ENCODE peak calls at places on chromosomes 7 and 10, in seven cellular contexts. One of them, this sample, is unnamed.

GRCh38 chr10:122703483-122704448 is 4.1 kb upstream of the C10orf120 start:
- DNase-seq in Panc1: peak
- DNase-seq in transverse colon: peak
- DNase-seq in HCT116: peak
- DNase-seq in stomach: peak
- DNase-seq in spleen: peak
- DNase-seq in esophagus muscularis mucosa: no peak
- DNase-seq in this sample: peak

GRCh38 chr7:24831240-24831639 is 74.0 kb upstream of the GSDME start:
- DNase-seq in transverse colon: no peak
- DNase-seq in HCT116: no peak
- DNase-seq in Panc1: no peak
- DNase-seq in spleen: no peak
- DNase-seq in esophagus muscularis mucosa: no peak
- DNase-seq in stomach: no peak
- DNase-seq in this sample: no peak

GRCh38 chr10:1109795-1110673 is 53.8 kb downstream of the WDR37 start:
- DNase-seq in spleen: peak
- DNase-seq in HCT116: peak
- DNase-seq in esophagus muscularis mucosa: no peak
- DNase-seq in Panc1: peak
- DNase-seq in transverse colon: peak
- DNase-seq in stomach: peak
- DNase-seq in this sample: peak

GRCh38 chr10:101112799-101113594 is 18.1 kb upstream of the TLX1 start:
- DNase-seq in transverse colon: no peak
- DNase-seq in Panc1: no peak
- DNase-seq in esophagus muscularis mucosa: no peak
- DNase-seq in stomach: no peak
- DNase-seq in spleen: peak
- DNase-seq in HCT116: no peak
- DNase-seq in this sample: no peak

GRCh38 chr7:131174391-131174790 is 153.3 kb upstream of the MKLN1 start:
- DNase-seq in HCT116: no peak
- DNase-seq in stomach: no peak
- DNase-seq in spleen: no peak
- DNase-seq in esophagus muscularis mucosa: no peak
- DNase-seq in transverse colon: no peak
- DNase-seq in Panc1: no peak
- DNase-seq in this sample: no peak

GRCh38 chr10:52801951-52802350 is 29.4 kb upstream of the MBL2 start:
- DNase-seq in spleen: no peak
- DNase-seq in HCT116: no peak
- DNase-seq in transverse colon: no peak
- DNase-seq in Panc1: no peak
- DNase-seq in esophagus muscularis mucosa: no peak
- DNase-seq in stomach: no peak
- DNase-seq in this sample: no peak

GRCh38 chr10:60942604-60943269 is 1.2 kb downstream of the RHOBTB1 start:
- DNase-seq in stomach: peak
- DNase-seq in esophagus muscularis mucosa: no peak
- DNase-seq in Panc1: no peak
- DNase-seq in HCT116: no peak
- DNase-seq in spleen: peak
- DNase-seq in transverse colon: peak
- DNase-seq in this sample: peak

GRCh38 chr7:81264116-81264515 is 345.3 kb upstream of the SEMA3C start:
- DNase-seq in Panc1: no peak
- DNase-seq in HCT116: no peak
- DNase-seq in stomach: peak
- DNase-seq in esophagus muscularis mucosa: no peak
- DNase-seq in transverse colon: no peak
- DNase-seq in spleen: no peak
- DNase-seq in this sample: no peak

GRCh38 chr10:88473989-88474883 is 108.9 kb downstream of the RNLS start:
- DNase-seq in esophagus muscularis mucosa: no peak
- DNase-seq in transverse colon: peak
- DNase-seq in stomach: peak
- DNase-seq in HCT116: peak
- DNase-seq in Panc1: no peak
- DNase-seq in spleen: no peak
- DNase-seq in this sample: no peak

GRCh38 chr10:119516381-119517234 is 25.9 kb downstream of the RGS10 start:
- DNase-seq in esophagus muscularis mucosa: no peak
- DNase-seq in HCT116: no peak
- DNase-seq in stomach: peak
- DNase-seq in Panc1: no peak
- DNase-seq in transverse colon: peak
- DNase-seq in spleen: peak
- DNase-seq in this sample: peak

GRCh38 chr10:91883549-91884542 is 25.4 kb downstream of the FGFBP3 start:
- DNase-seq in esophagus muscularis mucosa: no peak
- DNase-seq in transverse colon: no peak
- DNase-seq in Panc1: no peak
- DNase-seq in spleen: no peak
- DNase-seq in HCT116: no peak
- DNase-seq in stomach: peak
- DNase-seq in this sample: no peak

GRCh38 chr10:91885362-91886079 is 23.8 kb downstream of the FGFBP3 start:
- DNase-seq in HCT116: no peak
- DNase-seq in esophagus muscularis mucosa: no peak
- DNase-seq in Panc1: no peak
- DNase-seq in stomach: no peak
- DNase-seq in spleen: no peak
- DNase-seq in transverse colon: no peak
- DNase-seq in this sample: no peak

GRCh38 chr10:91891285-91892001 is 17.8 kb downstream of the FGFBP3 start:
- DNase-seq in HCT116: no peak
- DNase-seq in Panc1: peak
- DNase-seq in stomach: no peak
- DNase-seq in spleen: no peak
- DNase-seq in esophagus muscularis mucosa: no peak
- DNase-seq in transverse colon: no peak
- DNase-seq in this sample: no peak

GRCh38 chr10:91887900-91888225 is 21.4 kb downstream of the FGFBP3 start:
- DNase-seq in Panc1: no peak
- DNase-seq in HCT116: no peak
- DNase-seq in transverse colon: no peak
- DNase-seq in spleen: no peak
- DNase-seq in esophagus muscularis mucosa: no peak
- DNase-seq in stomach: no peak
- DNase-seq in this sample: no peak

GRCh38 chr10:91887075-91887899 is 22.0 kb downstream of the FGFBP3 start:
- DNase-seq in spleen: peak
- DNase-seq in esophagus muscularis mucosa: no peak
- DNase-seq in Panc1: no peak
- DNase-seq in transverse colon: peak
- DNase-seq in HCT116: no peak
- DNase-seq in stomach: no peak
- DNase-seq in this sample: no peak
- TF ChIP-seq POLR2AphosphoS5 in spleen: peak
- TF ChIP-seq POLR2AphosphoS5 in esophagus muscularis mucosa: peak
- TF ChIP-seq POLR2AphosphoS5 in Panc1: no peak
- TF ChIP-seq POLR2AphosphoS5 in transverse colon: no peak
- TF ChIP-seq POLR2AphosphoS5 in HCT116: no peak
- TF ChIP-seq POLR2AphosphoS5 in stomach: no peak
- TF ChIP-seq POLR2AphosphoS5 in this sample: no peak

GRCh38 chr7:97495487-97495886 is 236.4 kb upstream of the TAC1 start:
- DNase-seq in transverse colon: no peak
- DNase-seq in esophagus muscularis mucosa: no peak
- DNase-seq in Panc1: no peak
- DNase-seq in HCT116: no peak
- DNase-seq in spleen: no peak
- DNase-seq in stomach: no peak
- DNase-seq in this sample: no peak

GRCh38 chr7:97503367-97504094 is 228.4 kb upstream of the TAC1 start:
- DNase-seq in HCT116: no peak
- DNase-seq in transverse colon: no peak
- DNase-seq in Panc1: no peak
- DNase-seq in esophagus muscularis mucosa: no peak
- DNase-seq in stomach: no peak
- DNase-seq in spleen: no peak
- DNase-seq in this sample: no peak

DNA sequence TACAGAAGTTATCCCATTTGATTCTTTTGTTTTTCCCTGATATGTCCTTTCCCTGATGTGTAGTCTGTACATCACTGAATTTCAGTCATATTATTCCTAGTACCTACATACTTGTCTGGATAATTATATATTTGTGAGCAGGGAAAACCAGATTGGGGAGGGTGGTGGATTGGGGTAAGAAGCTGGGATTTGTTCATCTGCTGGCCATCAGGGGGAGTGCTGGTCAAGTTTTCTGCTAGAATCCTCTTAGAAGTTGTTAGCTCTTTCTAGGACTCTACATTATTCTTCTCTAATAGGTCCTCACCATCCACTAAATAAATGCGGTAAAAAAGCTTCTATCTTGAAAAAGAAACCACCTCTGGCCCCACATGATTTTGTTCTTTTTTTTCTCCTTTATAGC is 232.7 kb upstream of the TAC1 start:
- DNase-seq in stomach: peak
- DNase-seq in HCT116: peak
- DNase-seq in spleen: no peak
- DNase-seq in esophagus muscularis mucosa: no peak
- DNase-seq in Panc1: peak
- DNase-seq in transverse colon: peak
- DNase-seq in this sample: no peak
- H3K27ac ChIP-seq in stomach: no peak
- H3K27ac ChIP-seq in HCT116: no peak
- H3K27ac ChIP-seq in spleen: no peak
- H3K27ac ChIP-seq in esophagus muscularis mucosa: no peak
- H3K27ac ChIP-seq in Panc1: no peak
- H3K27ac ChIP-seq in transverse colon: no peak
- H3K27ac ChIP-seq in this sample: no peak

DNA sequence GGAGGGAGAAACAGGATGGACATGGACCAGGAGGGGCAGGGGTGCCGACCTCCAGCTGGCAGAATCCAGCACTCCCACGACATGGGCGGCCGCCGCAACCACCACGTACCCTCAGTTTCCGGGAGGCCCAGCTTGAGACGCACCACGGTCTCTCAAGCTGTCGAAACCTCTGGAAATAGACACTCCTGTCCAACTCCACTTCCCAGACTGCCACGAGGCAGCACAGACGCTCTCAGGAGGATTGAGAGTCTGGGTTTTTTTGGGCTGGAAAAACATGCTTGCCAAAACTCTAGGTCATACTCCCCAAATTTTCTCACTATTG is 37.9 kb upstream of the PDGFA start:
- DNase-seq in esophagus muscularis mucosa: no peak
- DNase-seq in Panc1: no peak
- DNase-seq in transverse colon: no peak
- DNase-seq in stomach: no peak
- DNase-seq in spleen: no peak
- DNase-seq in HCT116: no peak
- DNase-seq in this sample: no peak
- TF ChIP-seq POLR2AphosphoS5 in esophagus muscularis mucosa: no peak
- TF ChIP-seq POLR2AphosphoS5 in Panc1: no peak
- TF ChIP-seq POLR2AphosphoS5 in transverse colon: no peak
- TF ChIP-seq POLR2AphosphoS5 in stomach: no peak
- TF ChIP-seq POLR2AphosphoS5 in spleen: no peak
- TF ChIP-seq POLR2AphosphoS5 in HCT116: no peak
- TF ChIP-seq POLR2AphosphoS5 in this sample: no peak

GRCh38 chr7:106598663-106599342 is 62.2 kb downstream of the CCDC71L start:
- DNase-seq in esophagus muscularis mucosa: no peak
- DNase-seq in Panc1: peak
- DNase-seq in stomach: peak
- DNase-seq in spleen: peak
- DNase-seq in transverse colon: peak
- DNase-seq in HCT116: peak
- DNase-seq in this sample: peak
- H3K27ac ChIP-seq in esophagus muscularis mucosa: no peak
- H3K27ac ChIP-seq in Panc1: no peak
- H3K27ac ChIP-seq in stomach: no peak
- H3K27ac ChIP-seq in spleen: peak
- H3K27ac ChIP-seq in transverse colon: peak
- H3K27ac ChIP-seq in HCT116: no peak
- H3K27ac ChIP-seq in this sample: no peak

DNA sequence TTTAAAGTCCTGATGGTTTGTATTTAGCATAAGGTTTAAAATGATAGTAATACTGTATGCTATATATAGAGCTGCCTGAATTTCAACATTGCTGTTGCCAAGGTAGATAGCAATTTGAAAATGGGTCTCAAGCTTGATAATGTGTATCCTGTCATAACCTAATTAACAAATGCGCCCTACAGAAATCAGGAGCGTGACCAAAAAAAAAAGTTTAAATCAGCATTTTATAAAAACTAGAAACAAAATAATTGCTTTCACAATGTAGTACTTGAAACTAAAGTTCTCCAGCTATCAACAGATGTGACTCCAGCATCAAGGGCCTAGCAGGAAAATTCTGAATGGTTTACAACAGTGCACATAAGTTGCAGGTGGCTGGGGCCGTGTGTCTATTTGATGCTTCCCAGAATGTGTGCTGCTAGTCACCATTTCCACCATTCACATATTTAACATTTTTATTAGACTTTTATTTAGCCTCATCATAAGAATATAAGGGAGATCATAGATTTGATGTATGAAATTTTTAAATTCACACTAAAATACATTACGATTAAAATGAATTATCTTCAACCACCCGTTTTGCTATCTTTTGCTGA is 14.1 kb downstream of the FXYD4 start:
- DNase-seq in Panc1: no peak
- DNase-seq in HCT116: no peak
- DNase-seq in esophagus muscularis mucosa: no peak
- DNase-seq in transverse colon: no peak
- DNase-seq in spleen: peak
- DNase-seq in stomach: no peak
- DNase-seq in this sample: peak
- TF ChIP-seq POLR2AphosphoS5 in Panc1: no peak
- TF ChIP-seq POLR2AphosphoS5 in HCT116: no peak
- TF ChIP-seq POLR2AphosphoS5 in esophagus muscularis mucosa: no peak
- TF ChIP-seq POLR2AphosphoS5 in transverse colon: no peak
- TF ChIP-seq POLR2AphosphoS5 in spleen: no peak
- TF ChIP-seq POLR2AphosphoS5 in stomach: no peak
- TF ChIP-seq POLR2AphosphoS5 in this sample: no peak

DNA sequence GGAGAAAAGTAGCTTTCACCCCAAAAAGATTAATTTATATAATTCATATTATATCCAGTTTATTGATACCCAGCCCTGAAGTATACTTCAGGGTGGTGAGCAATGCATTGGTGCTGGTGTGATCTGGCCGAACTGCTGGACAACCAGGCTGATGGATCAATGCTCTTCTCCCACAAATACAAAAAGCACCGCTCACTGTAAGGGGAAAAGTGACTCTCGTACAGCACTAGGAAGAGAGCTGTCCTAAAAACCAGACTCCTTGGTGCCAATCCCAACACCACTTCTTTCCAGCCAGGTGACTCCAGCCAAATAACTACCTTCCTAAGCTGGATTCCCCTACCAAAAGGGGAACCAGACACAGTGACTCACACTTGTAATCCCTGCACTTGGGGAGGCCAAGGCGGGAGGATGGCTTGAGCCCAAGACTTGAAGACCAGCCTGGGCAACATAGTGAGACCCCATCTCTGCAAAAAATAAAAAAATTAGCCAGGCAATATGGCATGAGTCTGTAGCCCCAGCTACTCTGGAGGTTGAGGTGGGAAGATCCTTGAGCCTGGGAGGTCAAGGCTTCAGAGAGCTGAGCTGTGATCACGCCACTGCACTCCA is 13.1 kb upstream of the TNPO3 start:
- DNase-seq in spleen: no peak
- DNase-seq in Panc1: no peak
- DNase-seq in stomach: no peak
- DNase-seq in transverse colon: no peak
- DNase-seq in esophagus muscularis mucosa: peak
- DNase-seq in HCT116: no peak
- DNase-seq in this sample: no peak
- H3K27ac ChIP-seq in spleen: no peak
- H3K27ac ChIP-seq in Panc1: no peak
- H3K27ac ChIP-seq in stomach: no peak
- H3K27ac ChIP-seq in transverse colon: no peak
- H3K27ac ChIP-seq in esophagus muscularis mucosa: no peak
- H3K27ac ChIP-seq in HCT116: no peak
- H3K27ac ChIP-seq in this sample: peak